ENCODE peak calls at places on chromosomes 3 and 15, in nine cellular contexts. One of them, this sample, is unnamed.

GRCh38 chr3:156509209-156510174 is 45.4 kb downstream of the SSR3 start:
- DNase-seq in heart right ventricle: no peak
- DNase-seq in WERI-Rb-1: no peak
- DNase-seq in lung: no peak
- DNase-seq in mesenchymal stem cell: peak; percentile 69
- DNase-seq in PC-9: peak; percentile 9
- DNase-seq in cardiac muscle cell: peak; percentile 76
- DNase-seq in pancreas: no peak
- DNase-seq in fibroblast of lung: peak; percentile 76
- DNase-seq in this sample: no peak

GRCh38 chr3:9067352-9067975 is 104.2 kb upstream of the RAD18 start:
- DNase-seq in heart right ventricle: no peak
- DNase-seq in WERI-Rb-1: peak; percentile 52
- DNase-seq in lung: peak; percentile 38
- DNase-seq in mesenchymal stem cell: peak; percentile 58
- DNase-seq in PC-9: peak; percentile 33
- DNase-seq in cardiac muscle cell: peak; percentile 80
- DNase-seq in pancreas: no peak
- DNase-seq in fibroblast of lung: peak; percentile 79
- DNase-seq in this sample: peak; percentile 52

GRCh38 chr3:195577645-195578177 is 6.0 kb downstream of the APOD start:
- DNase-seq in heart right ventricle: no peak
- DNase-seq in WERI-Rb-1: no peak
- DNase-seq in lung: no peak
- DNase-seq in mesenchymal stem cell: no peak
- DNase-seq in PC-9: no peak
- DNase-seq in cardiac muscle cell: no peak
- DNase-seq in pancreas: no peak
- DNase-seq in fibroblast of lung: no peak
- DNase-seq in this sample: no peak

GRCh38 chr3:120349819-120350125 is 618 bp upstream of the LRRC58 start:
- DNase-seq in heart right ventricle: no peak
- DNase-seq in WERI-Rb-1: no peak
- DNase-seq in lung: no peak
- DNase-seq in mesenchymal stem cell: no peak
- DNase-seq in PC-9: no peak
- DNase-seq in cardiac muscle cell: no peak
- DNase-seq in pancreas: no peak
- DNase-seq in fibroblast of lung: no peak
- DNase-seq in this sample: no peak

GRCh38 chr15:25173241-25174028 is 218.6 kb downstream of the SNRPN start:
- DNase-seq in heart right ventricle: peak; percentile 5
- DNase-seq in WERI-Rb-1: no peak
- DNase-seq in lung: peak; percentile 7
- DNase-seq in mesenchymal stem cell: no peak
- DNase-seq in PC-9: no peak
- DNase-seq in cardiac muscle cell: no peak
- DNase-seq in pancreas: peak; percentile 8
- DNase-seq in fibroblast of lung: no peak
- DNase-seq in this sample: no peak

GRCh38 chr3:182723596-182723995 is 69.7 kb upstream of the ATP11B start:
- DNase-seq in heart right ventricle: no peak
- DNase-seq in WERI-Rb-1: no peak
- DNase-seq in lung: no peak
- DNase-seq in mesenchymal stem cell: no peak
- DNase-seq in PC-9: no peak
- DNase-seq in cardiac muscle cell: no peak
- DNase-seq in pancreas: no peak
- DNase-seq in fibroblast of lung: no peak
- DNase-seq in this sample: no peak

GRCh38 chr3:120182613-120183524 is 88.6 kb upstream of the GSK3B start:
- DNase-seq in heart right ventricle: no peak
- DNase-seq in WERI-Rb-1: no peak
- DNase-seq in lung: peak; percentile 29
- DNase-seq in mesenchymal stem cell: peak; percentile 50
- DNase-seq in PC-9: peak; percentile 57
- DNase-seq in cardiac muscle cell: peak; percentile 71
- DNase-seq in pancreas: no peak
- DNase-seq in fibroblast of lung: peak; percentile 73
- DNase-seq in this sample: peak; percentile 27

GRCh38 chr15:41777421-41777973 is 3.2 kb downstream of the MAPKBP1 start:
- DNase-seq in heart right ventricle: no peak
- DNase-seq in WERI-Rb-1: no peak
- DNase-seq in lung: no peak
- DNase-seq in mesenchymal stem cell: no peak
- DNase-seq in PC-9: no peak
- DNase-seq in cardiac muscle cell: no peak
- DNase-seq in pancreas: no peak
- DNase-seq in fibroblast of lung: no peak
- DNase-seq in this sample: no peak

GRCh38 chr15:81311834-81312459 is 12.0 kb downstream of the STARD5 start:
- DNase-seq in heart right ventricle: no peak
- DNase-seq in WERI-Rb-1: no peak
- DNase-seq in lung: no peak
- DNase-seq in mesenchymal stem cell: no peak
- DNase-seq in PC-9: no peak
- DNase-seq in cardiac muscle cell: no peak
- DNase-seq in pancreas: no peak
- DNase-seq in fibroblast of lung: peak; percentile 44
- DNase-seq in this sample: no peak

GRCh38 chr3:17412950-17413530 is 329.4 kb downstream of the TBC1D5 start:
- DNase-seq in heart right ventricle: no peak
- DNase-seq in WERI-Rb-1: peak; percentile 35
- DNase-seq in lung: no peak
- DNase-seq in mesenchymal stem cell: peak; percentile 66
- DNase-seq in PC-9: peak; percentile 8
- DNase-seq in cardiac muscle cell: peak; percentile 71
- DNase-seq in pancreas: no peak
- DNase-seq in fibroblast of lung: peak; percentile 69
- DNase-seq in this sample: peak; percentile 64

GRCh38 chr3:155282416-155283091 is 10.9 kb downstream of the STRIT1 start:
- DNase-seq in heart right ventricle: no peak
- DNase-seq in WERI-Rb-1: no peak
- DNase-seq in lung: no peak
- DNase-seq in mesenchymal stem cell: no peak
- DNase-seq in PC-9: no peak
- DNase-seq in cardiac muscle cell: peak; percentile 2
- DNase-seq in pancreas: no peak
- DNase-seq in fibroblast of lung: peak; percentile 74
- DNase-seq in this sample: no peak

GRCh38 chr3:15303728-15304127 is 28.7 kb downstream of the SH3BP5 start:
- DNase-seq in heart right ventricle: no peak
- DNase-seq in WERI-Rb-1: no peak
- DNase-seq in lung: no peak
- DNase-seq in mesenchymal stem cell: no peak
- DNase-seq in PC-9: no peak
- DNase-seq in cardiac muscle cell: no peak
- DNase-seq in pancreas: no peak
- DNase-seq in fibroblast of lung: no peak
- DNase-seq in this sample: no peak

GRCh38 chr3:196968233-196969000 is at the start of gene PIGZ:
- DNase-seq in heart right ventricle: peak; percentile 55
- DNase-seq in WERI-Rb-1: no peak
- DNase-seq in lung: no peak
- DNase-seq in mesenchymal stem cell: no peak
- DNase-seq in PC-9: peak; percentile 62
- DNase-seq in cardiac muscle cell: peak; percentile 49
- DNase-seq in pancreas: peak; percentile 47
- DNase-seq in fibroblast of lung: no peak
- DNase-seq in this sample: peak; percentile 21
- H3K27me3 ChIP-seq in heart right ventricle: no peaks in the 10 kb centered on the region
- H3K27me3 ChIP-seq in WERI-Rb-1: no peaks in the 10 kb centered on the region
- H3K27me3 ChIP-seq in lung: no peaks in the 10 kb centered on the region
- H3K27me3 ChIP-seq in mesenchymal stem cell: no peaks in the 10 kb centered on the region
- H3K27me3 ChIP-seq in PC-9: peaks cover 22% of the 10 kb centered on the region
- H3K27me3 ChIP-seq in cardiac muscle cell: peaks cover 82% of the 10 kb centered on the region
- H3K27me3 ChIP-seq in pancreas: no peaks in the 10 kb centered on the region
- H3K27me3 ChIP-seq in fibroblast of lung: no peaks in the 10 kb centered on the region
- H3K27me3 ChIP-seq in this sample: peaks cover 8% of the 10 kb centered on the region

GRCh38 chr3:197394464-197395321 is 96.3 kb upstream of the DLG1 start:
- DNase-seq in heart right ventricle: peak; percentile 51
- DNase-seq in WERI-Rb-1: no peak
- DNase-seq in lung: no peak
- DNase-seq in mesenchymal stem cell: peak; percentile 98
- DNase-seq in PC-9: peak; percentile 91
- DNase-seq in cardiac muscle cell: peak; percentile 98
- DNase-seq in pancreas: no peak
- DNase-seq in fibroblast of lung: peak; percentile 92
- DNase-seq in this sample: peak; percentile 66
- H3K4me3 ChIP-seq in heart right ventricle: no peak overlapping the region
- H3K4me3 ChIP-seq in WERI-Rb-1: no peak overlapping the region
- H3K4me3 ChIP-seq in lung: no peak overlapping the region
- H3K4me3 ChIP-seq in mesenchymal stem cell: no peak overlapping the region
- H3K4me3 ChIP-seq in PC-9: no peak overlapping the region
- H3K4me3 ChIP-seq in cardiac muscle cell: no peak overlapping the region
- H3K4me3 ChIP-seq in pancreas: no peak overlapping the region
- H3K4me3 ChIP-seq in fibroblast of lung: no peak overlapping the region
- H3K4me3 ChIP-seq in this sample: no peak overlapping the region

GRCh38 chr3:50358927-50359759 is at the start of gene TMEM115:
- DNase-seq in heart right ventricle: peak; percentile 93
- DNase-seq in WERI-Rb-1: peak; percentile 97
- DNase-seq in lung: peak; percentile 99
- DNase-seq in mesenchymal stem cell: peak; percentile 99
- DNase-seq in PC-9: peak; percentile 92
- DNase-seq in cardiac muscle cell: peak; percentile 99
- DNase-seq in pancreas: peak; percentile 94
- DNase-seq in fibroblast of lung: peak; percentile 99
- DNase-seq in this sample: peak; percentile 98
- H3K27ac ChIP-seq in heart right ventricle: peak within 1 kb of the TSS; percentile 94
- H3K27ac ChIP-seq in WERI-Rb-1: peak within 1 kb of the TSS; percentile 84
- H3K27ac ChIP-seq in lung: peak within 1 kb of the TSS; percentile 86
- H3K27ac ChIP-seq in mesenchymal stem cell: peak within 1 kb of the TSS; percentile 81
- H3K27ac ChIP-seq in PC-9: no peak within 1 kb of the TSS
- H3K27ac ChIP-seq in cardiac muscle cell: peak within 1 kb of the TSS; percentile 89
- H3K27ac ChIP-seq in pancreas: peak within 1 kb of the TSS; percentile 71
- H3K27ac ChIP-seq in fibroblast of lung: peak within 1 kb of the TSS; percentile 76
- H3K27ac ChIP-seq in this sample: peak within 1 kb of the TSS; percentile 56

DNA sequence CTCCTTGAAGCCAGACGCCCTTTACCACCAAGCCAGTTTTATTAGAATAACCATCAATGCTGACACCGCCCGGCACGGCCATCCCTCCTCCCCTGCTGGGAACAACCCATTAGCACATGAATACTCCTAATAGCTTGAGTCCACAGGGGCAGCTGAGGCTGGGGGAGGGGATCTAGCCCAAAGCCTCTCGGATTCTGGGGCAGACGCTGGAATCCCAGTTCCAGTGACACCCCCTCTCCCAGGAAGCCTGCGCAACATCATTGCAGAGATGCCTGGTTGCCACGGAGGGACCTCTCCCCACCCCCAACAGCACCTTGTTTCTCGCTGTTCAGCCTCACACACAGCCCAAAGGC is 1.2 kb upstream of the LINGO1 start:
- DNase-seq in heart right ventricle: no peak
- DNase-seq in WERI-Rb-1: no peak
- DNase-seq in lung: no peak
- DNase-seq in mesenchymal stem cell: no peak
- DNase-seq in PC-9: no peak
- DNase-seq in cardiac muscle cell: no peak
- DNase-seq in pancreas: no peak
- DNase-seq in fibroblast of lung: no peak
- DNase-seq in this sample: no peak
- H3K27me3 ChIP-seq in heart right ventricle: peaks cover 82% of the 10 kb centered on the region
- H3K27me3 ChIP-seq in WERI-Rb-1: no peaks in the 10 kb centered on the region
- H3K27me3 ChIP-seq in lung: no peaks in the 10 kb centered on the region
- H3K27me3 ChIP-seq in mesenchymal stem cell: peaks cover 90% of the 10 kb centered on the region
- H3K27me3 ChIP-seq in PC-9: peaks cover 54% of the 10 kb centered on the region
- H3K27me3 ChIP-seq in cardiac muscle cell: peaks cover 5% of the 10 kb centered on the region
- H3K27me3 ChIP-seq in pancreas: no peaks in the 10 kb centered on the region
- H3K27me3 ChIP-seq in fibroblast of lung: peaks cover 45% of the 10 kb centered on the region
- H3K27me3 ChIP-seq in this sample: peaks cover 11% of the 10 kb centered on the region

GRCh38 chr3:142595581-142595950 is 627 bp upstream of the PLS1 start:
- DNase-seq in heart right ventricle: no peak
- DNase-seq in WERI-Rb-1: no peak
- DNase-seq in lung: peak; percentile 61
- DNase-seq in mesenchymal stem cell: peak; percentile 80
- DNase-seq in PC-9: peak; percentile 65
- DNase-seq in cardiac muscle cell: peak; percentile 78
- DNase-seq in pancreas: no peak
- DNase-seq in fibroblast of lung: peak; percentile 67
- DNase-seq in this sample: peak; percentile 69

GRCh38 chr3:142597898-142598297 is 1.7 kb downstream of the PLS1 start:
- DNase-seq in heart right ventricle: no peak
- DNase-seq in WERI-Rb-1: no peak
- DNase-seq in lung: no peak
- DNase-seq in mesenchymal stem cell: no peak
- DNase-seq in PC-9: no peak
- DNase-seq in cardiac muscle cell: no peak
- DNase-seq in pancreas: no peak
- DNase-seq in fibroblast of lung: no peak
- DNase-seq in this sample: no peak

GRCh38 chr3:142595951-142596725 is at the start of gene PLS1:
- DNase-seq in heart right ventricle: peak; percentile 87
- DNase-seq in WERI-Rb-1: peak; percentile 89
- DNase-seq in lung: peak; percentile 89
- DNase-seq in mesenchymal stem cell: peak; percentile 84
- DNase-seq in PC-9: peak; percentile 99
- DNase-seq in cardiac muscle cell: peak; percentile 80
- DNase-seq in pancreas: peak; percentile 91
- DNase-seq in fibroblast of lung: peak; percentile 75
- DNase-seq in this sample: peak; percentile 93

GRCh38 chr3:142596726-142597088 is 514 bp downstream of the PLS1 start:
- DNase-seq in heart right ventricle: no peak
- DNase-seq in WERI-Rb-1: no peak
- DNase-seq in lung: no peak
- DNase-seq in mesenchymal stem cell: no peak
- DNase-seq in PC-9: no peak
- DNase-seq in cardiac muscle cell: no peak
- DNase-seq in pancreas: no peak
- DNase-seq in fibroblast of lung: no peak
- DNase-seq in this sample: no peak

DNA sequence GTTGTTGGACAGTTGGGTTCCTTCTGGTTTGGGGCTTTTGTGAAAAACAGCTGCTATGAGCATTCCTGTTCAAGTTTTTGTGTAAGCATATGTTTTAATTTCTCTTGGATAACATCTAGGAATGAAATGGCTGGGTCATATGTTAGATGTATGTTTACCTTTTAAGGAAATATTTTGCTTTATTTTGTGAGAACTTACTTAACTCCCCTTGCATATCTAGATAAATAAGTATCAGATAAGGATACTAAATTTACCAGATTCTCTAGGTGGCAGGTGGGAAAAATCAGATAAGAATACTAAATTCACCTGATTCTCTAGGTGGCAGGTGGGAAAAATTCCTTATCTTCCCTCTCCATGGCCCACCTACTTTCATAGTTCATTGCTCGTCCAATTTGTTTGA is 1.1 kb upstream of the PLS1 start:
- DNase-seq in heart right ventricle: no peak
- DNase-seq in WERI-Rb-1: no peak
- DNase-seq in lung: no peak
- DNase-seq in mesenchymal stem cell: no peak
- DNase-seq in PC-9: no peak
- DNase-seq in cardiac muscle cell: no peak
- DNase-seq in pancreas: no peak
- DNase-seq in fibroblast of lung: no peak
- DNase-seq in this sample: no peak
- H3K4me3 ChIP-seq in heart right ventricle: no peak overlapping the region
- H3K4me3 ChIP-seq in WERI-Rb-1: peak overlapping the region; percentile 68
- H3K4me3 ChIP-seq in lung: no peak overlapping the region
- H3K4me3 ChIP-seq in mesenchymal stem cell: no peak overlapping the region
- H3K4me3 ChIP-seq in PC-9: peak overlapping the region; percentile 73
- H3K4me3 ChIP-seq in cardiac muscle cell: peak overlapping the region; percentile 57
- H3K4me3 ChIP-seq in pancreas: no peak overlapping the region
- H3K4me3 ChIP-seq in fibroblast of lung: no peak overlapping the region
- H3K4me3 ChIP-seq in this sample: peak overlapping the region; percentile 80

GRCh38 chr3:12953201-12953712 is 111.9 kb upstream of the RPL32 start:
- DNase-seq in heart right ventricle: no peak
- DNase-seq in WERI-Rb-1: no peak
- DNase-seq in lung: no peak
- DNase-seq in mesenchymal stem cell: no peak
- DNase-seq in PC-9: no peak
- DNase-seq in cardiac muscle cell: no peak
- DNase-seq in pancreas: no peak
- DNase-seq in fibroblast of lung: no peak
- DNase-seq in this sample: no peak
- H3K27ac ChIP-seq in heart right ventricle: no peak overlapping the region
- H3K27ac ChIP-seq in WERI-Rb-1: no peak overlapping the region
- H3K27ac ChIP-seq in lung: no peak overlapping the region
- H3K27ac ChIP-seq in mesenchymal stem cell: no peak overlapping the region
- H3K27ac ChIP-seq in PC-9: no peak overlapping the region
- H3K27ac ChIP-seq in cardiac muscle cell: peak overlapping the region; percentile 68
- H3K27ac ChIP-seq in pancreas: no peak overlapping the region
- H3K27ac ChIP-seq in fibroblast of lung: no peak overlapping the region
- H3K27ac ChIP-seq in this sample: no peak overlapping the region

This sample was measured in SJCRH30.